ENCODE peak calls at places on chromosome 13, in five cellular contexts. X is foreskin melanocyte; D is stimulated activated CD4-positive, alpha-beta T cell treated with anti-CD3 and anti-CD28 coated beads, Interleukin-2, amount 100 ng/mL, for 4 hours; Y is A172; M is naive thymus-derived CD8-positive, alpha-beta T cell. S is an unnamed sample.

GRCh38 chr13:36666482-36667264 is 7.1 kb upstream of the SERTM1 start:
- DNase-seq in X (no peak), D (no peak), Y (no peak), M (no peak), S (no peak)

GRCh38 chr13:108003626-108004025 is 211.7 kb downstream of the LIG4 start:
- DNase-seq in X (no peak), D (no peak), Y (no peak), M (no peak), S (no peak)

GRCh38 chr13:101751488-101751887 is 299.0 kb downstream of the ITGBL1 start:
- DNase-seq in X (peak), D (no peak), Y (peak), M (no peak), S (peak)

GRCh38 chr13:77492982-77493381 is 42.5 kb upstream of the SCEL start:
- DNase-seq in X (no peak), D (no peak), Y (peak), M (no peak), S (peak)

GRCh38 chr13:114313061-114313860 is 1.0 kb upstream of the CHAMP1 start:
- DNase-seq in X (no peak), D (no peak), Y (peak), M (no peak), S (no peak)

GRCh38 chr13:108962652-108963051 is 333.2 kb downstream of the MYO16 start:
- DNase-seq in X (no peak), D (no peak), Y (peak), M (no peak), S (no peak)

GRCh38 chr13:51731759-51732158 is 72.2 kb downstream of the DHRS12 start:
- DNase-seq in X (no peak), D (no peak), Y (peak), M (no peak), S (peak)

GRCh38 chr13:93700115-93700514 is 473.5 kb downstream of the GPC6 start:
- DNase-seq in X (no peak), D (no peak), Y (no peak), M (no peak), S (no peak)

GRCh38 chr13:55219538-55219937 is 1921.2 kb upstream of the PRR20A start:
- DNase-seq in X (no peak), D (no peak), Y (no peak), M (no peak), S (no peak)

GRCh38 chr13:101398191-101398590 is 18.1 kb downstream of the NALCN start:
- DNase-seq in X (no peak), D (no peak), Y (peak), M (no peak), S (no peak)

GRCh38 chr13:52846567-52847321 is 1.7 kb downstream of the PCDH8 start:
- DNase-seq in X (no peak), D (no peak), Y (no peak), M (no peak), S (no peak)

GRCh38 chr13:44120814-44121505 is 241.3 kb downstream of the LACC1 start:
- DNase-seq in X (peak), D (no peak), Y (no peak), M (no peak), S (peak)

GRCh38 chr13:99388334-99388923 is 81.2 kb upstream of the GPR183 start:
- DNase-seq in X (no peak), D (no peak), Y (no peak), M (no peak), S (no peak)

GRCh38 chr13:36973621-36974268 is 25.4 kb downstream of the ALG5 start:
- DNase-seq in X (no peak), D (no peak), Y (no peak), M (no peak), S (no peak)

GRCh38 chr13:98482476-98483444 is 94.1 kb downstream of the STK24 start:
- DNase-seq in X (peak), D (no peak), Y (no peak), M (no peak), S (peak)

GRCh38 chr13:33051632-33052031 is 35.4 kb downstream of the KL start:
- DNase-seq in X (no peak), D (no peak), Y (no peak), M (no peak), S (no peak)

GRCh38 chr13:99605417-99606321 is 104.4 kb downstream of the TM9SF2 start:
- DNase-seq in X (no peak), D (peak), Y (no peak), M (peak), S (no peak)

GRCh38 chr13:57604442-57604841 is 27.1 kb upstream of the PCDH17 start:
- DNase-seq in X (no peak), D (no peak), Y (no peak), M (no peak), S (no peak)

GRCh38 chr13:107956889-107957288 is 258.4 kb downstream of the LIG4 start:
- DNase-seq in X (no peak), D (no peak), Y (no peak), M (no peak), S (no peak)

GRCh38 chr13:112904436-112904960 is 64.5 kb upstream of the MCF2L start:
- DNase-seq in X (no peak), D (no peak), Y (no peak), M (no peak), S (no peak)

GRCh38 chr13:109545964-109546363 is 240.4 kb downstream of the IRS2 start:
- DNase-seq in X (no peak), D (no peak), Y (no peak), M (no peak), S (no peak)